ENCODE peak calls at places on chromosomes 5 and 9, in seven cellular contexts. E is GM10248, U is fibroblast of mammary gland, K is fibroblast of the aortic adventitia, O is endothelial cell, M is PC-3, R is fibroblast of villous mesenchyme. Z is an unnamed sample.

GRCh38 chr5:110590187-110590586 is 136.3 kb downstream of the TMEM232 start:
- DNase-seq in E (no peak), U (peak), K (peak), O (no peak), M (peak), R (peak), Z (peak)

GRCh38 chr5:15702102-15702501 is 202.1 kb downstream of the FBXL7 start:
- DNase-seq in E (no peak), U (peak), K (peak), O (no peak), M (no peak), R (peak), Z (peak)

GRCh38 chr9:134698587-134699342 is 57.2 kb downstream of the COL5A1 start:
- DNase-seq in E (peak), U (peak), K (peak), O (peak), M (peak), R (peak), Z (peak)

GRCh38 chr9:31799953-31800609 is 584.4 kb upstream of the ACO1 start:
- DNase-seq in E (no peak), U (peak), K (peak), O (peak), M (peak), R (peak), Z (peak)

GRCh38 chr9:131608469-131609115 is 63.3 kb downstream of the PRRT1B start:
- DNase-seq in E (no peak), U (peak), K (peak), O (no peak), M (peak), R (peak), Z (peak)

GRCh38 chr9:89604463-89605180 is at the start of gene GADD45G:
- DNase-seq in E (peak), U (peak), K (peak), O (peak), M (peak), R (peak), Z (peak)

GRCh38 chr5:89936576-89936975 is 473.0 kb downstream of the CETN3 start:
- DNase-seq in E (no peak), U (peak), K (no peak), O (no peak), M (no peak), R (no peak), Z (peak)

GRCh38 chr5:95973793-95974325 is 12.2 kb upstream of the ELL2 start:
- DNase-seq in E (peak), U (no peak), K (peak), O (no peak), M (no peak), R (peak), Z (peak)

GRCh38 chr5:8943301-8943700 is 602.6 kb downstream of the SEMA5A start:
- DNase-seq in E (no peak), U (peak), K (peak), O (no peak), M (peak), R (peak), Z (peak)

GRCh38 chr5:146369691-146370090 is 31.1 kb downstream of the POU4F3 start:
- DNase-seq in E (no peak), U (peak), K (peak), O (no peak), M (peak), R (no peak), Z (peak)

GRCh38 chr5:78360674-78361225 is 333 bp downstream of the SCAMP1 start:
- DNase-seq in E (peak), U (no peak), K (no peak), O (peak), M (no peak), R (peak), Z (no peak)

GRCh38 chr5:8770431-8770830 is 775.4 kb downstream of the SEMA5A start:
- DNase-seq in E (no peak), U (no peak), K (peak), O (no peak), M (peak), R (peak), Z (peak)

GRCh38 chr9:343773-344172 is 129.1 kb downstream of the DOCK8 start:
- DNase-seq in E (no peak), U (no peak), K (no peak), O (no peak), M (no peak), R (no peak), Z (no peak)

GRCh38 chr5:143922718-143923117 is 110.8 kb downstream of the HMHB1 start:
- DNase-seq in E (no peak), U (peak), K (peak), O (no peak), M (peak), R (peak), Z (peak)

GRCh38 chr5:151056367-151057306 is 24.2 kb downstream of the TNIP1 start:
- DNase-seq in E (no peak), U (no peak), K (no peak), O (no peak), M (no peak), R (no peak), Z (no peak)

GRCh38 chr9:130884111-130884531 is 12.5 kb downstream of the QRFP start:
- DNase-seq in E (no peak), U (no peak), K (no peak), O (no peak), M (no peak), R (no peak), Z (no peak)

GRCh38 chr5:36373527-36374086 is 71.9 kb upstream of the RANBP3L start:
- DNase-seq in E (no peak), U (peak), K (peak), O (no peak), M (peak), R (peak), Z (peak)

GRCh38 chr5:138276402-138277054 is 2.1 kb upstream of the GFRA3 start:
- DNase-seq in E (no peak), U (no peak), K (no peak), O (no peak), M (no peak), R (no peak), Z (no peak)

GRCh38 chr5:159905496-159905895 is 10.8 kb upstream of the ADRA1B start:
- DNase-seq in E (no peak), U (peak), K (peak), O (no peak), M (peak), R (peak), Z (no peak)

GRCh38 chr9:27673626-27674025 is 100.3 kb upstream of the C9orf72 start:
- DNase-seq in E (no peak), U (no peak), K (no peak), O (no peak), M (no peak), R (no peak), Z (no peak)

GRCh38 chr9:18437315-18438200 is 36.4 kb upstream of the ADAMTSL1 start:
- DNase-seq in E (no peak), U (peak), K (peak), O (no peak), M (no peak), R (peak), Z (peak)

GRCh38 chr9:89750117-89750551 is 145.3 kb downstream of the GADD45G start:
- DNase-seq in E (no peak), U (no peak), K (no peak), O (no peak), M (no peak), R (peak), Z (no peak)

GRCh38 chr5:162719720-162720119 is 652.1 kb downstream of the GABRG2 start:
- DNase-seq in E (no peak), U (no peak), K (no peak), O (no peak), M (no peak), R (no peak), Z (no peak)

GRCh38 chr5:159552751-159553150 is 222.5 kb upstream of the IL12B start:
- DNase-seq in E (no peak), U (peak), K (peak), O (no peak), M (peak), R (peak), Z (no peak)

GRCh38 chr5:91189480-91190332 is 193.4 kb downstream of the ARRDC3 start:
- DNase-seq in E (no peak), U (peak), K (peak), O (no peak), M (peak), R (peak), Z (peak)

GRCh38 chr9:92001244-92001643 is 51.2 kb upstream of the ROR2 start:
- DNase-seq in E (no peak), U (peak), K (no peak), O (no peak), M (peak), R (peak), Z (no peak)

GRCh38 chr9:134330590-134330989 is 4.3 kb downstream of the RXRA start:
- DNase-seq in E (no peak), U (no peak), K (no peak), O (no peak), M (no peak), R (no peak), Z (no peak)

GRCh38 chr5:14983666-14984441 is 112.3 kb upstream of the ANKH start:
- DNase-seq in E (no peak), U (no peak), K (no peak), O (no peak), M (no peak), R (no peak), Z (no peak)

GRCh38 chr9:107805198-107805597 is 315.6 kb upstream of the KLF4 start:
- DNase-seq in E (no peak), U (no peak), K (no peak), O (no peak), M (no peak), R (no peak), Z (no peak)

GRCh38 chr5:177507596-177508216 is 1.9 kb downstream of the DOK3 start:
- DNase-seq in E (no peak), U (no peak), K (no peak), O (no peak), M (no peak), R (no peak), Z (no peak)

GRCh38 chr9:12463641-12464040 is 229.5 kb upstream of the TYRP1 start:
- DNase-seq in E (no peak), U (no peak), K (no peak), O (no peak), M (no peak), R (no peak), Z (no peak)

GRCh38 chr5:153256-153655 is 38.0 kb upstream of the LRRC14B start:
- DNase-seq in E (no peak), U (peak), K (no peak), O (no peak), M (peak), R (peak), Z (no peak)

GRCh38 chr9:111297061-111297824 is 32.8 kb downstream of the OR2K2 start:
- DNase-seq in E (no peak), U (no peak), K (no peak), O (no peak), M (no peak), R (no peak), Z (no peak)
- TF ChIP-seq CTCF in E (no peak), U (no peak), K (no peak), O (no peak), M (no peak), R (no peak), Z (no peak)

GRCh38 chr5:135833521-135833920 is 942 bp upstream of the SLC25A48 start:
- DNase-seq in E (no peak), U (no peak), K (no peak), O (no peak), M (no peak), R (no peak), Z (no peak)

GRCh38 chr5:135832941-135833340 is 1.5 kb upstream of the SLC25A48 start:
- DNase-seq in E (no peak), U (no peak), K (no peak), O (no peak), M (no peak), R (no peak), Z (no peak)

GRCh38 chr5:135833961-135834638 is 363 bp upstream of the SLC25A48 start:
- DNase-seq in E (no peak), U (peak), K (peak), O (no peak), M (peak), R (peak), Z (no peak)

GRCh38 chr5:135835766-135836165 is 1.3 kb downstream of the SLC25A48 start:
- DNase-seq in E (no peak), U (no peak), K (no peak), O (no peak), M (no peak), R (no peak), Z (no peak)

DNA sequence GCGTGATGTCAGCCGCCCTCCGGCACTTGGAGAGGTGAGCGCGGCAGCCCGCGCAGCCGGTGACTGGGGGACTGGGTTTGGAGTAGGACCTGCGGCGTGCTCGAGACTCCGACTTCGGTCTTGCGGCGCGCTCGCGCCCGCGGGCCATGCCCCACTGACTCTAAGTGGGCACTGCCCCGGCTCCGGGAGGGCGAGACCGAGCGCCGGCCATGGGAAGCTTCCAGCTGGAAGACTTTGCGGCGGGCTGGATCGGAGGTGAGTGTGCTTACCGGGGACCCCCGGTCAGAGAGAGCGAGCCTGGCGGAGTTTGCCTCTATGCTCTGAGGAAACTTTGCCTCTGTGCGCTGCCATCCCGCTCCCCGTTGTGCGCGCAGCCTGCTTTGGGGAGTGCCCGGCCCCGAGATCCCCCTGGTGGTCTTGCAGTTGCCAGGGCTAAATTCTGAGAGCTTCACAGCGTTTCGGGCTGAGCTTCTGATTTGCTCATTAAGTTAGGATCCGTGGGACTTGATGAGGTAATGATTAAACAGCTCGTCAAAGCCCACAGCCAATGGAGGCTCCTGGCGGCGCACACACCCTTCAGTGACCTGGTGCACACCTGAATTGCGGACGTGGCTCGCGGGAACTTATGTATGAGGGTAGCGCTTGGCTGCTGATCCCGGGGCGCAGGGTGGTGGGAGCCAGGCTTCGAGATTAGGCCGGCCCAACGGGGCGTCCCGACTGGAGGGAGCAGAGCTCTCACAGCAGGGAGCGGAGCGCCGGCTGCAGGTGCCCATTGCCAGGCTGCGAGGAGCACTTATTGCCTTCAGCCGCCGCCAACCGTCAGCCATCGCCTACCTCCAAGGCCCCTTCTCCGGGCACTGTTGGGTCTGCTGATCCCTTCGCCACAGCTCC is at the start of gene SLC25A48:
- DNase-seq in E (peak), U (no peak), K (no peak), O (peak), M (no peak), R (no peak), Z (peak)
- TF ChIP-seq CTCF in E (no peak), U (no peak), K (no peak), O (peak), M (peak), R (no peak), Z (no peak)

DNA sequence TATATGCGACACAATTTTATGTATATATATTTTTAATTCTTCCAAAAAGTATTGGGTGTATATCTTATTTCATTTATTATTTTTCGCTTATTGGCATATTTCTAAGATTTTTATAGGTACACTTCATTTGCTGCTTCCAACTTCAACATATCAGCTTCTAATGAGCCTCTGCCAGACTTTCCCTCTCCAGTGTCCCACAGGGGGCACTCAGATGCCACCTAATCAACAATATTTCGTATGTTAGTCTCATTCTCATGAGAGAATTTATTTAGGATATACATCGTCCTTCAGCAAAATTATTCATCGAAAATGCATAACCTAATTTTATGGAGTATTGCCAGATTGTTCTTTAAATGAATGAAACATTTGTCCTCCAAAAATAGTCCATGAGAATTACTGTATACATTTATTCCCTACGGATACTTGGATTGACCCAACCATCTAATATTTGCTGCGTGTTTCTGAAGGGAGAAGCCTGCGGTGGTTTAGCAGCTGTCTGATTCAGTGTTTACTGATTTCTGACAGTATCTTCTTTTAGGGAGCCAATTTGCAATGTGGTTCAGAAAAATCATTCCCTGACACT is 100.6 kb upstream of the SELENOP start:
- DNase-seq in E (no peak), U (peak), K (peak), O (peak), M (peak), R (peak), Z (peak)
- TF ChIP-seq CTCF in E (peak), U (peak), K (peak), O (no peak), M (peak), R (peak), Z (peak)

DNA sequence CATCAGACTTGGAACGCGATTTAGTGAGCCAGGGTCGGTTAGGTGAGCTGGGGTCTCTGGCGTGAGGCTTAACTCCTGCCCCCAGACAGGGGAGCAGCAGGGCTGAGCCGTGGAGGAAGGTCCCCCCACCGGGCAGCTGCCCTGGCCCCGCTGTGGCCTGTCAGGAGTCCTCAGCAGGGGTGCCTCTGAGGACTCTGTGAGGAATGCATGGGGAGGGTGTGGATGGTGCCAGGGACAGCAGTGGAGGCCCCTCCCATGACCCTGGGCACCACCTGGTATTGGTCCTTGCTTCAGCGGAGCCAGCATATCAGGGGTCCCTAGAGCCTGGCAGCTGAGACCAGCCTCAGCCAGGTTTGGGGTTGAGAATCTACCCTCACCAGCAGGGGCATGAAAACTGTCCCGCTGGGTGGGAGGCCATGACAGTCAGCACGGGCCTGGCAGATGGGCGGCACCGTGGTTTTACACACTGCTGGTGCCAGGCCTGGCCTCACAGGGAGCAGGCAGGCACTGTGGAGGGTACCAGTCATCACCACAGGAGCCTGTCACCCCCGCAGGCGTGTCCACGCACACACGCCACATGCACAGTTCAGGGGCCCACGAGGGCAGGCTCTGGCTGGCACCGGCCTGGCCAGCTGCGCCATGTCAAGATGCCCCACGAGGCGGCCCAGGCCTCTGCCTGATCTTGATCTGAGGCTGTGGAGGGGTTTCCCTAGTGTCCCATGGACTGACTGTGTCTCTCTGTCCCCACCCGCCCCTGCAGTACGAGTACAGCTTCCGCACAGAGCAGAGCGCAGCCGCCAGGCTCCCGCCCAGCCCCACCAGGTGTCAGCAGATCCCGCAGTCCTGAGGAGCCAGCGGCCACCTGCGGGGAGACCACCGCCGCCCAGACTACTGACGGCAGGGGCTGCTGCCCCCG is 111.1 kb upstream of the LMX1B start:
- DNase-seq in E (no peak), U (no peak), K (no peak), O (no peak), M (no peak), R (no peak), Z (no peak)
- TF ChIP-seq CTCF in E (no peak), U (no peak), K (no peak), O (no peak), M (no peak), R (no peak), Z (no peak)

GRCh38 chr5:112691758-112692157 is 45.9 kb upstream of the APC start:
- DNase-seq in E (peak), U (peak), K (peak), O (peak), M (peak), R (peak), Z (peak)
- TF ChIP-seq CTCF in E (no peak), U (peak), K (peak), O (no peak), M (peak), R (peak), Z (peak)

DNA sequence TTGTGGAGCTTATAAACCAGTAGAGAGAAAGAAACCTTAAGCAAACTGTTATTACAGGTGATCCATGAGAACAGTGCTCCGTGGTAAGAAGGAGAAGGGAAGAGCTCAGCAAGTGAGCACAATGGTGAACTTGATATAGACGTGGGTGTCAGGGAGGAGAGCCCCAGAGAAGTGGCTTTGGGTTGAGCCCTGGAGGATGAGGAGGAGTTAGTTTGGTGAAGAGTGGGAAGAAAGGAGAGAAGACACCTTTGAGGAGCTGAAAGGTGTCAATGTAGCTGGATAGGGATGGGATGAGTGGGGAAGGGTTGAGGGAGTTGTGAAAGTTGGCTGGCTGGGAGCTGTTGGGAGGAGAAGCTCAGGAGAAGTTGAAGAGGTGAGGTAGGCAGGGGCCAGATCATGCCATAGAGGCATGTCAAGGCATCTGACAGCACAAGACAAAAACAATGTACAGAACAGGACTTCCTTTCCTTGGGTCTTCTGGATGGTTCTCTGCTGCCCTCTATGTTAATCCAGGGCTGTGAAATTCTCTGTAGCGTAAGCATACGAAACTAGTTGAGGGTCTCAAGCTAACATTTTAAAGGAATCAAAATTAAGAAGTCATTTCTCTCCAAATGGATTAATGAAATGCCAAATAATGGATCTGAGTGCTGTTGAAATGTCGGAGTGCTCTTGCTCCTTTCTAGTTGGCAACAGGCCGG is 501.9 kb downstream of the KDM4C start:
- DNase-seq in E (no peak), U (no peak), K (no peak), O (no peak), M (peak), R (no peak), Z (no peak)
- TF ChIP-seq CTCF in E (no peak), U (peak), K (peak), O (no peak), M (peak), R (peak), Z (peak)

GRCh38 chr5:115374057-115374775 is 77.8 kb upstream of the CCDC112 start:
- DNase-seq in E (no peak), U (no peak), K (no peak), O (no peak), M (no peak), R (no peak), Z (no peak)
- TF ChIP-seq CTCF in E (peak), U (peak), K (no peak), O (no peak), M (peak), R (no peak), Z (no peak)

Z was measured in cardiac fibroblast.